ENCODE peak calls at places on chromosomes 16 and 17, in six cellular contexts. H, K, F, D, T and W are unnamed samples.
A peak's percentile ranks its signal among the peaks of the same experiment; 100 is the strongest.

GRCh38 chr17:81387235-81388060 is 7.8 kb upstream of the BAHCC1 start:
- DNase-seq in F (peak; percentile 99), H (peak; percentile 44), T (no peak), D (peak; percentile 41), K (no peak), W (peak; percentile 41)

GRCh38 chr16:84992700-84993075 is 18.6 kb downstream of the ZDHHC7 start:
- DNase-seq in F (no peak), K (no peak), D (no peak), H (no peak), T (no peak), W (no peak)

GRCh38 chr17:66836063-66837005 is 1.4 kb downstream of the CACNG5 start:
- DNase-seq in H (no peak), D (no peak), F (no peak), K (no peak), T (no peak), W (no peak)

GRCh38 chr16:74868501-74868900 is 93.9 kb upstream of the FA2H start:
- DNase-seq in H (peak; percentile 75), D (no peak), F (peak; percentile 68), T (no peak), K (peak; percentile 13), W (no peak)

GRCh38 chr17:13008461-13008860 is 9.4 kb downstream of the ELAC2 start:
- DNase-seq in D (no peak), F (no peak), T (no peak), H (no peak), K (no peak), W (no peak)

GRCh38 chr17:77869665-77870132 is 88.8 kb upstream of the TNRC6C start:
- DNase-seq in T (no peak), F (no peak), D (no peak), K (no peak), H (no peak), W (peak; percentile 86)

GRCh38 chr16:55703003-55704001 is 47.5 kb downstream of the SLC6A2 start:
- DNase-seq in H (peak; percentile 66), F (peak; percentile 75), K (peak; percentile 40), T (peak; percentile 20), D (no peak), W (peak; percentile 63)

GRCh38 chr16:4200000-4200780 is 41.7 kb downstream of the SRL start:
- DNase-seq in T (peak; percentile 44), K (peak; percentile 58), D (no peak), H (peak; percentile 62), F (peak; percentile 84), W (peak; percentile 58)

GRCh38 chr16:80899804-80900592 is 95.6 kb upstream of the CDYL2 start:
- DNase-seq in H (peak; percentile 90), T (no peak), D (peak; percentile 4), F (peak; percentile 54), K (no peak), W (peak; percentile 29)

GRCh38 chr17:68910256-68910705 is 44.9 kb downstream of the ABCA8 start:
- DNase-seq in H (no peak), K (no peak), D (peak; percentile 69), T (no peak), F (peak; percentile 13), W (peak; percentile 51)

GRCh38 chr16:56670640-56670934 is 973 bp downstream of the MT1H start:
- DNase-seq in H (no peak), D (no peak), T (no peak), F (no peak), K (no peak), W (no peak)

GRCh38 chr17:54967621-54968258 is 714 bp downstream of the COX11 start:
- DNase-seq in K (peak; percentile 17), D (no peak), F (peak; percentile 74), T (peak; percentile 8), H (no peak), W (peak; percentile 52)

GRCh38 chr17:7747586-7747985 is 30.0 kb downstream of the DNAH2 start:
- DNase-seq in T (no peak), F (no peak), D (no peak), K (no peak), H (no peak), W (no peak)

GRCh38 chr16:57485091-57485915 is 990 bp downstream of the DOK4 start:
- DNase-seq in F (no peak), K (no peak), D (no peak), T (no peak), H (no peak), W (no peak)

GRCh38 chr17:82804442-82805191 is 35.2 kb downstream of the ZNF750 start:
- DNase-seq in F (no peak), K (no peak), D (peak; percentile 48), H (peak; percentile 9), T (no peak), W (no peak)

GRCh38 chr17:65022751-65023421 is 33.7 kb downstream of the GNA13 start:
- DNase-seq in D (no peak), T (peak; percentile 70), F (no peak), H (peak; percentile 40), K (peak; percentile 78), W (no peak)

GRCh38 chr16:73558219-73558618 is 510.3 kb upstream of the ZFHX3 start:
- DNase-seq in K (no peak), T (no peak), D (no peak), F (no peak), H (no peak), W (no peak)

GRCh38 chr16:53881371-53881770 is 177.4 kb downstream of the FTO start:
- DNase-seq in H (no peak), F (no peak), K (peak; percentile 79), T (peak; percentile 21), D (no peak), W (no peak)

GRCh38 chr17:82696916-82697807 is 1.3 kb downstream of the RAB40B start:
- DNase-seq in T (no peak), H (no peak), F (peak; percentile 58), K (no peak), D (peak; percentile 34), W (no peak)

GRCh38 chr17:18377437-18378204 is at the start of gene EVPLL:
- DNase-seq in T (no peak), K (no peak), H (no peak), D (no peak), F (peak; percentile 55), W (peak; percentile 92)

GRCh38 chr16:69260019-69260418 is 51.1 kb upstream of the VPS4A start:
- DNase-seq in H (no peak), F (no peak), D (no peak), K (no peak), T (no peak), W (no peak)

GRCh38 chr16:106623-107324 is 28.7 kb downstream of the MPG start:
- DNase-seq in K (peak; percentile 72), T (peak; percentile 57), H (peak; percentile 71), F (peak; percentile 90), D (peak; percentile 39), W (peak; percentile 52)